ENCODE peak calls at places on chromosome 4, in four cellular contexts. R is tibial nerve, O is suprapubic skin, H is spleen. I is an unnamed sample.

GRCh38 chr4:75907956-75908355 is 5.7 kb upstream of the PPEF2 start:
- DNase-seq in R (no peak), O (no peak), H (no peak), I (no peak)

GRCh38 chr4:157057187-157057586 is 18.8 kb upstream of the GLRB start:
- DNase-seq in R (no peak), O (no peak), H (no peak), I (no peak)

GRCh38 chr4:112214397-112215264 is 17.0 kb upstream of the AP1AR start:
- DNase-seq in R (no peak), O (no peak), H (no peak), I (no peak)

GRCh38 chr4:140052050-140052449 is 101.9 kb downstream of the MAML3 start:
- DNase-seq in R (peak), O (no peak), H (no peak), I (no peak)

GRCh38 chr4:84800256-84800655 is 166.2 kb downstream of the WDFY3 start:
- DNase-seq in R (no peak), O (no peak), H (no peak), I (no peak)

GRCh38 chr4:8004066-8004465 is 64.4 kb upstream of the AFAP1 start:
- DNase-seq in R (no peak), O (no peak), H (no peak), I (no peak)

GRCh38 chr4:61411241-61411640 is 211.1 kb downstream of the ADGRL3 start:
- DNase-seq in R (no peak), O (no peak), H (no peak), I (no peak)

GRCh38 chr4:128583753-128584712 is 225.5 kb upstream of the JADE1 start:
- DNase-seq in R (no peak), O (no peak), H (no peak), I (no peak)

DNA sequence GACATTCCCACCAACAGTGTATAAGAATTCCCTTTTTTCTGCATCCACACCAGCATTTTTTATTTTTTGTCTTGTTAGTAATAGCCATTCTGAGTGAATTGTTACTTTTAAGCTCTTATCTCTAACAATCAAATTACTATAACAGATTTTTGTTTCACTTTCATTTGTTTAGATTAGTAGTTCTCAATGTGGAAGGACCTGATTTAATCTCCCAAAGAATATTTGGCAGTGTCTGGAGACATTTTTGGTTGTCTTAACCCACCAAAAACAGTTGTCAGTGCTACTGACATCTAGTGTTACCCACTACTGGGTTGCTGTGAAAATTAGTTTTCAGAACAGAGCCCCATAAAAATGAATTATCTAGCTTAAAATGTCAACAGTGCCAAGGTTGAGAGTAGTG is 37.9 kb downstream of the RUFY3 start:
- DNase-seq in R (no peak), O (no peak), H (no peak), I (no peak)
- H3K27ac ChIP-seq in R (no peak), O (no peak), H (no peak), I (no peak)

DNA sequence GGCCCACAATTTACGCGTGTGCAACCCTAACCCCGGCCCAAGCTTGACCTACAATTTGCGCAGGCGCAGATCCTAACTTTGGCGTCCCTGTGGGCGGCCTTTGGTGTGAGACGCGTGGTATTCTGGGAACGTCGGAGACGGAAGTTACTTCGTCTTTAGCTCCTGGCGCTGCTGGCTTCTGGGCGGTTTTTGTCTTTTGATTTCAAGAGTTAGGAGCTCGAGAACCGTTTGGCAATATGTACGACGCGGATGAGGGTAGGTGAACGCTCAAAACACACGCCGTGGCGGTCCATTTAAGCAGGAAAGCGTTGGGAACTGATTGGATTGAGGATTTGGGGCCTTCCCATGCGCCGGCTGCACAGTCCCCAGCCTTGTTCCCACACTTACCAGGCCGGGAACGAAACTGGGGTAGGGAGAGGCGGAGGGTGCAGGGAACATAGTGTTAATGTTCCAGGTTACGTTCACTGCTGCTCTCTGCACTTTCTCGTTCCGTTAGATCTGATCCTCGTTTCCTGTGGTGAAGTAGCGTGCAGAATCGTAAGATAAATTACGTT is at the start of gene POLR2B:
- DNase-seq in R (peak), O (peak), H (peak), I (peak)
- TF ChIP-seq POLR2A in R (peak), O (peak), H (no peak), I (peak)

GRCh38 chr4:48025005-48025404 is 8.4 kb downstream of the NIPAL1 start:
- DNase-seq in R (no peak), O (no peak), H (no peak), I (no peak)
- H3K27ac ChIP-seq in R (peak), O (no peak), H (no peak), I (no peak)

GRCh38 chr4:102344520-102344954 is 745 bp downstream of the SLC39A8 start:
- DNase-seq in R (peak), O (peak), H (peak), I (peak)
- TF ChIP-seq POLR2A in R (no peak), O (no peak), H (no peak), I (no peak)

GRCh38 chr4:187073820-187074219 is 350.2 kb upstream of the FAT1 start:
- DNase-seq in R (no peak), O (no peak), H (no peak), I (no peak)

GRCh38 chr4:187070740-187071139 is 347.1 kb upstream of the FAT1 start:
- DNase-seq in R (no peak), O (no peak), H (no peak), I (no peak)

GRCh38 chr4:187069398-187069797 is 345.7 kb upstream of the FAT1 start:
- DNase-seq in R (no peak), O (no peak), H (no peak), I (no peak)

GRCh38 chr4:187070158-187070557 is 346.5 kb upstream of the FAT1 start:
- DNase-seq in R (no peak), O (no peak), H (no peak), I (no peak)

GRCh38 chr4:187071896-187072295 is 348.2 kb upstream of the FAT1 start:
- DNase-seq in R (no peak), O (no peak), H (no peak), I (no peak)
- H3K27ac ChIP-seq in R (no peak), O (no peak), H (no peak), I (no peak)

DNA sequence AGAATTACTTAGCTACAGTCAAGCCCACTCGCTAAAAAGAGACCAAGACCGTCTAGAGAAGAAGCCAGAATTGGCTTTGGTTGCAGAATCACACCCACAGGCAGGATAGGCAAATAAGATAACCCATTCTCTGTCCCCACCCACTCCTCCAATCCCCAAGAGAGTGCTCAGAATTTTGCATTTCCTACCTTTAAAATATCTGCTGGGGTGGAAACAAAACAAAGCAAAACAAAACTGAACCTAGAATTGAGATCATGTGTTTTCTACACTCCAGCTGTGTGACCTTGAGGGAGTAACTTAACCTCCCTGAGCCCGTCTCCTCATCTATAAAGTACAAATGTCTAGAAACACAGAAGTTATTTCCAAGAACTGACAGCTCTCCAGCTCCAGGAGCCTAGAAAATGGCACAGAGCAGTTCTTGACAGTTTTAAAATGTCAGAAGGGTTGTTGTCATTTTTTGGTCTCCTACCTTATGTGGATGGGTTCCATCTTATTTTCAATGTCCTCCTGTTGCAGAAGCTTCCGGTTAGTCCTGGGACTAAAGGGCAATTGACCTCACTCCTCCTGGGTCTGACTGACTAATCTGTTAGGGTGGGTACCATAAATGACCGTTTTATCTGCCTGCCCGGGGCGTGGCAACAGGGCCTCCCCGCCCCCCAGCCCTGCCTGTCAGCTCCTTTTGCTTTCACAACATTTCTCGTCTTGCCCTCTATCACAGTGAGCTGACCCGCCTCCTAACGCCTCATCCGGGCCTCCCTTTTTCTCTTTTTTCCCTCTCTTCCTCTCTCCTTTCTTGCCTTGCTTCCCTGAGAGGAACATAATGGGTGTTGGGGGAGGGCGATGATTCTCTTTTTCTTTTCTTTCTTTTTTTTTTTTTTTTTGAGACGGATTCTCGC is 114.0 kb downstream of the RBM47 start:
- DNase-seq in R (no peak), O (no peak), H (no peak), I (no peak)
- TF ChIP-seq POLR2A in R (no peak), O (no peak), H (no peak), I (peak)

GRCh38 chr4:118767109-118767508 is 68.8 kb downstream of the SEC24D start:
- DNase-seq in R (no peak), O (no peak), H (no peak), I (no peak)
- H3K27ac ChIP-seq in R (no peak), O (no peak), H (peak), I (peak)

DNA sequence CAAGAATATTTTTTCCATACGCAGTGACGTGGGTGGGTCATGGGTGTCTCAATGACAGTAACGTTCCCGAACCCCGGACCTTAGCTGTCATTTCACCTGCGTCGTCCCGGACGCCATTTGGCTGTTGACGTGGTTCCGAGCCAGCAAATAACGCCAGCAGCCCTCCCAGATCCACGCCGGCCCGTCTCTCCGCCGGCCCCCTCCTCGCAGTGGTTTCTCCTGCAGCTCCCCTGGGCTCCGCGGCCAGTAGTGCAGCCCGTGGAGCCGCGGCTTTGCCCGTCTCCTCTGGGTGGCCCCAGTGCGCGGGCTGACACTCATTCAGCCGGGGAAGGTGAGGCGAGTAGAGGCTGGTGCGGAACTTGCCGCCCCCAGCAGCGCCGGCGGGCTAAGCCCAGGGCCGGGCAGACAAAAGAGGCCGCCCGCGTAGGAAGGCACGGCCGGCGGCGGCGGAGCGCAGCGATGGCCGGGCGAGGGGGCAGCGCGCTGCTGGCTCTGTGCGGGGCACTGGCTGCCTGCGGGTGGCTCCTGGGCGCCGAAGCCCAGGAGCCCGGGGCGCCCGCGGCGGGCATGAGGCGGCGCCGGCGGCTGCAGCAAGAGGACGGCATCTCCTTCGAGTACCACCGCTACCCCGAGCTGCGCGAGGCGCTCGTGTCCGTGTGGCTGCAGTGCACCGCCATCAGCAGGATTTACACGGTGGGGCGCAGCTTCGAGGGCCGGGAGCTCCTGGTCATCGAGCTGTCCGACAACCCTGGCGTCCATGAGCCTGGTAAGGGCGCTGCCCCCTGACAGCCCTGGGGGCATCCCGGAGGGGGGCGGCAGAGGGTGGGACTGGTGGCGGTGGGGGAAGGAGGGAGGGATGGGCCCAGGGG is at the start of gene CPE:
- DNase-seq in R (peak), O (peak), H (peak), I (peak)
- TF ChIP-seq POLR2A in R (peak), O (peak), H (no peak), I (peak)

GRCh38 chr4:40888916-40889315 is 139.2 kb downstream of the NSUN7 start:
- DNase-seq in R (no peak), O (no peak), H (no peak), I (no peak)

GRCh38 chr4:40890199-40890598 is 140.4 kb downstream of the NSUN7 start:
- DNase-seq in R (no peak), O (no peak), H (no peak), I (no peak)

GRCh38 chr4:40886931-40887330 is 137.2 kb downstream of the NSUN7 start:
- DNase-seq in R (no peak), O (no peak), H (no peak), I (no peak)

GRCh38 chr4:40890764-40891163 is 141.0 kb downstream of the NSUN7 start:
- DNase-seq in R (no peak), O (no peak), H (no peak), I (no peak)

GRCh38 chr4:40887690-40888089 is 137.9 kb downstream of the NSUN7 start:
- DNase-seq in R (peak), O (no peak), H (no peak), I (no peak)
- H3K27ac ChIP-seq in R (no peak), O (no peak), H (no peak), I (no peak)

GRCh38 chr4:145302725-145303124 is 122.3 kb upstream of the OTUD4 start:
- DNase-seq in R (no peak), O (no peak), H (no peak), I (no peak)
- TF ChIP-seq POLR2A in R (no peak), O (no peak), H (no peak), I (no peak)

I was measured in sigmoid colon.